ENCODE peak calls at places on chromosomes 2 and 18, in seven cellular contexts. Y is left ventricle myocardium inferior, D is GM20000, R is H9, H is IMR-90, P is fibroblast of the aortic adventitia, W is HFF-Myc. O is an unnamed sample.

GRCh38 chr2:48504647-48505327 is 25.2 kb upstream of the STON1 start:
- DNase-seq in Y (no peak), D (no peak), R (no peak), H (peak; percentile 75), P (peak; percentile 78), W (no peak), O (no peak)

GRCh38 chr2:190880374-190881073 is at the start of gene GLS:
- DNase-seq in Y (peak; percentile 97), D (peak; percentile 96), R (peak; percentile 97), H (peak; percentile 96), P (peak; percentile 97), W (peak; percentile 87), O (peak; percentile 97)

GRCh38 chr2:56357655-56358295 is 174.0 kb downstream of the CCDC85A start:
- DNase-seq in Y (no peak), D (no peak), R (no peak), H (peak; percentile 4), P (no peak), W (no peak), O (no peak)

GRCh38 chr2:53403836-53404413 is 363.7 kb upstream of the CHAC2 start:
- DNase-seq in Y (no peak), D (no peak), R (no peak), H (peak; percentile 79), P (peak; percentile 63), W (no peak), O (no peak)

GRCh38 chr2:74572178-74572925 is 17.8 kb downstream of the DOK1 start:
- DNase-seq in Y (no peak), D (no peak), R (no peak), H (no peak), P (no peak), W (no peak), O (no peak)

GRCh38 chr2:193219413-193219812 is 1024.7 kb upstream of the TMEFF2 start:
- DNase-seq in Y (no peak), D (no peak), R (no peak), H (no peak), P (no peak), W (no peak), O (no peak)

GRCh38 chr2:118833716-118834439 is 13.6 kb downstream of the EN1 start:
- DNase-seq in Y (no peak), D (peak; percentile 10), R (peak; percentile 50), H (no peak), P (no peak), W (no peak), O (no peak)

GRCh38 chr2:24048662-24049484 is 668 bp upstream of the FKBP1B start:
- DNase-seq in Y (no peak), D (no peak), R (no peak), H (no peak), P (no peak), W (no peak), O (no peak)

GRCh38 chr2:180679693-180680092 is 300.7 kb upstream of the UBE2E3 start:
- DNase-seq in Y (no peak), D (no peak), R (peak; percentile 55), H (no peak), P (no peak), W (no peak), O (no peak)

GRCh38 chr2:63681896-63682295 is 93.1 kb downstream of the MDH1 start:
- DNase-seq in Y (no peak), D (no peak), R (no peak), H (no peak), P (no peak), W (no peak), O (no peak)

GRCh38 chr2:102826904-102827303 is 65.1 kb downstream of the TMEM182 start:
- DNase-seq in Y (peak; percentile 67), D (no peak), R (no peak), H (peak; percentile 16), P (no peak), W (peak; percentile 14), O (no peak)

GRCh38 chr2:25491003-25491696 is 149.4 kb upstream of the DNMT3A start:
- DNase-seq in Y (no peak), D (no peak), R (no peak), H (no peak), P (peak; percentile 21), W (no peak), O (no peak)

GRCh38 chr2:45300026-45300750 is 290.9 kb upstream of the SIX2 start:
- DNase-seq in Y (no peak), D (no peak), R (no peak), H (no peak), P (no peak), W (no peak), O (no peak)

GRCh38 chr18:8696749-8697211 is 8.6 kb upstream of the MTCL1 start:
- DNase-seq in Y (peak; percentile 79), D (peak; percentile 79), R (peak; percentile 70), H (peak; percentile 48), P (peak; percentile 75), W (no peak), O (peak; percentile 78)

GRCh38 chr2:197307933-197308521 is 2.6 kb downstream of the ANKRD44 start:
- DNase-seq in Y (no peak), D (peak; percentile 69), R (no peak), H (no peak), P (no peak), W (no peak), O (peak; percentile 68)

GRCh38 chr2:231250146-231250545 is 51.7 kb downstream of the ARMC9 start:
- DNase-seq in Y (no peak), D (no peak), R (no peak), H (no peak), P (no peak), W (no peak), O (no peak)

GRCh38 chr2:193806088-193806774 is 1611.5 kb upstream of the TMEFF2 start:
- DNase-seq in Y (no peak), D (no peak), R (no peak), H (no peak), P (no peak), W (no peak), O (no peak)

GRCh38 chr2:119290859-119291587 is 67.4 kb downstream of the STEAP3 start:
- DNase-seq in Y (peak; percentile 73), D (peak; percentile 78), R (peak; percentile 94), H (peak; percentile 61), P (peak; percentile 52), W (peak; percentile 19), O (peak; percentile 80)

GRCh38 chr2:186059096-186059495 is 320.5 kb downstream of the FSIP2 start:
- DNase-seq in Y (no peak), D (no peak), R (no peak), H (peak; percentile 27), P (peak; percentile 22), W (no peak), O (no peak)

GRCh38 chr2:42568431-42569115 is at the start of gene MTA3:
- DNase-seq in Y (peak; percentile 74), D (peak; percentile 83), R (peak; percentile 63), H (no peak), P (peak; percentile 8), W (no peak), O (peak; percentile 78)

GRCh38 chr18:49073431-49073830 is 122.7 kb upstream of the SMAD7 start:
- DNase-seq in Y (no peak), D (no peak), R (no peak), H (no peak), P (peak; percentile 26), W (no peak), O (no peak)

GRCh38 chr2:165277295-165277694 is 38.1 kb downstream of the SCN2A start:
- DNase-seq in Y (no peak), D (no peak), R (no peak), H (peak; percentile 17), P (peak; percentile 25), W (peak; percentile 2), O (no peak)

GRCh38 chr2:95158891-95159619 is 593 bp downstream of the ZNF514 start:
- DNase-seq in Y (peak; percentile 52), D (peak; percentile 75), R (peak; percentile 42), H (peak; percentile 30), P (peak; percentile 40), W (no peak), O (peak; percentile 64)
- TF ChIP-seq CTCF in Y (no peak), D (no peak), R (no peak), H (no peak), P (no peak), W (no peak), O (no peak)

GRCh38 chr2:120669121-120669952 is 66.3 kb upstream of the GLI2 start:
- DNase-seq in Y (no peak), D (no peak), R (peak; percentile 77), H (peak; percentile 60), P (peak; percentile 17), W (peak; percentile 15), O (no peak)
- TF ChIP-seq CTCF in Y (peak; percentile 44), D (no peak), R (peak; percentile 75), H (peak; percentile 46), P (peak; percentile 22), W (peak; percentile 18), O (no peak)

DNA sequence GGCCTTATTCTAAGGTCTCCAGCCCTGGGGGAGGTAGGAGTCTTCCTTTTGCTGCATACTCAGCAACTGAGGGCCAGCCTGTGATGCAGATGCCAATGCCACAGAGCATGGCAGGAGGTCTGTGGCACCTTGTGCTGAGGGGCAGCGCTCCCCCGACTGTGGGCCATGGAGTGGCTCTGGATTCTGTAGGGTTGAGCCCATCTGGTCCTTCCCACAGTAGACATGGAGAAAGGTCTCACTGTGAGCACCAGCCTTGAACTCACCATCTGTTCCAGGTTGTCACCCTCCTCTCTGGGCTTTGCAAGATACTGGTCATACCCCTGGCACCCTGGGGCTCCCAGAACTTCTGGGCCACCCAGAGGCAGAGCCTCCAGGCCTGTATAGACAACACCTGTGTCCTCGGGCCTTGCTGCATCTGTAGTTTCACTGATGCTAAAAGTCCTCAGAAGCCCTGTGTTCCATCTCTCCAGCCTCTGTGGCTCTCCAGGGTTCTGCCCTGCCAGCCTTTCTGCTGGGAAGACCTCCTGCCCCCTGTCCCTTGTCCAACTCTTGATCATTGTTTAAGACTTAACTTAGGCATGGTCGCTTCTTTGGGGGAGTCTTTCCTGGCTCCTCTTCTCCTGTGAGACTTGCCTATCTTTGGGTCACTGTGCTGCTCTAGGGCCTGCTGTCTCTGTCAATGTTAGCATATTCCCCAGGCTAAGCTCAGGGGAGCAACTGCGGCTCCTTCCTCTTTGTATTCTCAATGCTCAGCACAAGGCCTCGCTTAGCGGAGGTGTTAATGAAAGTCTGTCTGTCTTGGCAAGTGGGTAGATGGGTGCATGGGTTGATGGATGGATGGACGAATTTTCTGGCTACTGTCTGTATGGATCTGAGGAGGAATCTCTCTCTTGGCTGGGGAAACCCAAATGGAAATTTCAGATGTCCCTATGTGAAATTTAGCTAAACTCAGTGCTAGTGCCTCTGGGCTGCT is 160.9 kb downstream of the DYSF start:
- DNase-seq in Y (no peak), D (no peak), R (peak; percentile 17), H (no peak), P (no peak), W (no peak), O (no peak)
- TF ChIP-seq CTCF in Y (no peak), D (no peak), R (no peak), H (no peak), P (no peak), W (no peak), O (no peak)

DNA sequence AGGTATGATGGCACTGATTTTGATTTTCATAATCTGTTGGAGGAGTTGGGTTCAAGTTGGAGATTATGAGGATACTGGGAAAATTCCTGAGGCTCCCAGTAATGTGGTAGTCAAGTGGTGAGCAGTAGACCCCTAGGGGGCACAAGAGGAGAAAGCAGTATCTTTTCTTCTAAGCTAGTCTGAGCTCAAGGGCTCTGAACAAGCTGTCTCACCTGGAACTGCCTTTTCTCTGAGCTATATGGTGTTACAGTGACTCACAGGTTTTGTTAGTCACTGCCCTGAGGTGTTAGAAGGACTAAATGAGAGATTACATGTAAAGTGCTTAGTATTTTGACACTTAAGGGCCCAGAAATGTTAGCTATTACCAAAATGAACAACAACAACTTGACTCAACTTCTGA is 42.2 kb downstream of the CD302 start:
- DNase-seq in Y (no peak), D (no peak), R (no peak), H (peak; percentile 47), P (no peak), W (no peak), O (no peak)
- TF ChIP-seq CTCF in Y (peak; percentile 2), D (no peak), R (peak; percentile 74), H (peak; percentile 30), P (no peak), W (peak; percentile 39), O (peak; percentile 32)

GRCh38 chr2:125471963-125472362 is 1184.0 kb upstream of the GYPC start:
- DNase-seq in Y (no peak), D (peak; percentile 77), R (peak; percentile 87), H (peak; percentile 38), P (peak; percentile 10), W (no peak), O (peak; percentile 39)
- TF ChIP-seq CTCF in Y (no peak), D (peak; percentile 84), R (peak; percentile 85), H (peak; percentile 76), P (peak; percentile 36), W (peak; percentile 12), O (peak; percentile 75)